ENCODE peak calls at places on chromosomes 3 and 15, in seven cellular contexts. One of them, this sample, is unnamed.

GRCh38 chr15:35481992-35482391 is 64.0 kb downstream of the DPH6 start:
- DNase-seq in NCI-H1694 treated with DMSO at 0.1 percent for 48 hours: no peak
- DNase-seq in effector memory CD4-positive, alpha-beta T cell: no peak
- DNase-seq in C1 segment of cervical spinal cord: no peak
- DNase-seq in activated T-helper 1 cell treated with anti-CD3 and anti-CD28 coated beads, Interleukin-2, amount 50 U/mL, for 16 hours: no peak
- DNase-seq in activated CD8-positive, alpha-beta memory T cell treated with anti-CD3 and anti-CD28 coated beads, Interleukin-2, amount 50 U/mL, for 48 hours: no peak
- DNase-seq in colonic mucosa: peak; percentile 27
- DNase-seq in this sample: no peak

GRCh38 chr3:159804726-159805410 is 183.8 kb upstream of the IL12A start:
- DNase-seq in C1 segment of cervical spinal cord: peak; percentile 55
- DNase-seq in NCI-H1694 treated with DMSO at 0.1 percent for 48 hours: peak; percentile 45
- DNase-seq in activated T-helper 1 cell treated with anti-CD3 and anti-CD28 coated beads, Interleukin-2, amount 50 U/mL, for 16 hours: no peak
- DNase-seq in effector memory CD4-positive, alpha-beta T cell: no peak
- DNase-seq in colonic mucosa: peak; percentile 80
- DNase-seq in activated CD8-positive, alpha-beta memory T cell treated with anti-CD3 and anti-CD28 coated beads, Interleukin-2, amount 50 U/mL, for 48 hours: no peak
- DNase-seq in this sample: peak; percentile 68

GRCh38 chr3:30626443-30627181 is 20.2 kb downstream of the TGFBR2 start:
- DNase-seq in effector memory CD4-positive, alpha-beta T cell: no peak
- DNase-seq in activated CD8-positive, alpha-beta memory T cell treated with anti-CD3 and anti-CD28 coated beads, Interleukin-2, amount 50 U/mL, for 48 hours: no peak
- DNase-seq in C1 segment of cervical spinal cord: no peak
- DNase-seq in colonic mucosa: no peak
- DNase-seq in activated T-helper 1 cell treated with anti-CD3 and anti-CD28 coated beads, Interleukin-2, amount 50 U/mL, for 16 hours: no peak
- DNase-seq in NCI-H1694 treated with DMSO at 0.1 percent for 48 hours: no peak
- DNase-seq in this sample: no peak

GRCh38 chr15:67707520-67708283 is 117.6 kb upstream of the SKOR1 start:
- DNase-seq in colonic mucosa: no peak
- DNase-seq in activated CD8-positive, alpha-beta memory T cell treated with anti-CD3 and anti-CD28 coated beads, Interleukin-2, amount 50 U/mL, for 48 hours: no peak
- DNase-seq in effector memory CD4-positive, alpha-beta T cell: no peak
- DNase-seq in NCI-H1694 treated with DMSO at 0.1 percent for 48 hours: no peak
- DNase-seq in C1 segment of cervical spinal cord: no peak
- DNase-seq in activated T-helper 1 cell treated with anti-CD3 and anti-CD28 coated beads, Interleukin-2, amount 50 U/mL, for 16 hours: no peak
- DNase-seq in this sample: no peak

GRCh38 chr3:42216302-42216701 is 49.7 kb downstream of the CCK start:
- DNase-seq in effector memory CD4-positive, alpha-beta T cell: no peak
- DNase-seq in colonic mucosa: no peak
- DNase-seq in C1 segment of cervical spinal cord: no peak
- DNase-seq in activated CD8-positive, alpha-beta memory T cell treated with anti-CD3 and anti-CD28 coated beads, Interleukin-2, amount 50 U/mL, for 48 hours: no peak
- DNase-seq in NCI-H1694 treated with DMSO at 0.1 percent for 48 hours: no peak
- DNase-seq in activated T-helper 1 cell treated with anti-CD3 and anti-CD28 coated beads, Interleukin-2, amount 50 U/mL, for 16 hours: no peak
- DNase-seq in this sample: no peak

GRCh38 chr3:157436583-157437300 is at the start of gene PTX3:
- DNase-seq in activated T-helper 1 cell treated with anti-CD3 and anti-CD28 coated beads, Interleukin-2, amount 50 U/mL, for 16 hours: no peak
- DNase-seq in NCI-H1694 treated with DMSO at 0.1 percent for 48 hours: no peak
- DNase-seq in effector memory CD4-positive, alpha-beta T cell: no peak
- DNase-seq in colonic mucosa: peak; percentile 30
- DNase-seq in C1 segment of cervical spinal cord: no peak
- DNase-seq in activated CD8-positive, alpha-beta memory T cell treated with anti-CD3 and anti-CD28 coated beads, Interleukin-2, amount 50 U/mL, for 48 hours: no peak
- DNase-seq in this sample: no peak

GRCh38 chr3:98573231-98573728 is 20.1 kb downstream of the CPOX start:
- DNase-seq in C1 segment of cervical spinal cord: no peak
- DNase-seq in activated CD8-positive, alpha-beta memory T cell treated with anti-CD3 and anti-CD28 coated beads, Interleukin-2, amount 50 U/mL, for 48 hours: no peak
- DNase-seq in effector memory CD4-positive, alpha-beta T cell: no peak
- DNase-seq in colonic mucosa: no peak
- DNase-seq in NCI-H1694 treated with DMSO at 0.1 percent for 48 hours: no peak
- DNase-seq in activated T-helper 1 cell treated with anti-CD3 and anti-CD28 coated beads, Interleukin-2, amount 50 U/mL, for 16 hours: no peak
- DNase-seq in this sample: no peak

GRCh38 chr15:30030350-30030749 is 52.4 kb upstream of the GOLGA8J start:
- DNase-seq in effector memory CD4-positive, alpha-beta T cell: no peak
- DNase-seq in activated CD8-positive, alpha-beta memory T cell treated with anti-CD3 and anti-CD28 coated beads, Interleukin-2, amount 50 U/mL, for 48 hours: no peak
- DNase-seq in C1 segment of cervical spinal cord: no peak
- DNase-seq in colonic mucosa: no peak
- DNase-seq in NCI-H1694 treated with DMSO at 0.1 percent for 48 hours: no peak
- DNase-seq in activated T-helper 1 cell treated with anti-CD3 and anti-CD28 coated beads, Interleukin-2, amount 50 U/mL, for 16 hours: no peak
- DNase-seq in this sample: no peak

GRCh38 chr3:12750223-12750622 is 8.8 kb downstream of the TMEM40 start:
- DNase-seq in NCI-H1694 treated with DMSO at 0.1 percent for 48 hours: no peak
- DNase-seq in activated CD8-positive, alpha-beta memory T cell treated with anti-CD3 and anti-CD28 coated beads, Interleukin-2, amount 50 U/mL, for 48 hours: no peak
- DNase-seq in effector memory CD4-positive, alpha-beta T cell: no peak
- DNase-seq in C1 segment of cervical spinal cord: no peak
- DNase-seq in colonic mucosa: no peak
- DNase-seq in activated T-helper 1 cell treated with anti-CD3 and anti-CD28 coated beads, Interleukin-2, amount 50 U/mL, for 16 hours: no peak
- DNase-seq in this sample: no peak

GRCh38 chr3:40109641-40110490 is 199.6 kb upstream of the EIF1B start:
- DNase-seq in activated T-helper 1 cell treated with anti-CD3 and anti-CD28 coated beads, Interleukin-2, amount 50 U/mL, for 16 hours: no peak
- DNase-seq in effector memory CD4-positive, alpha-beta T cell: no peak
- DNase-seq in activated CD8-positive, alpha-beta memory T cell treated with anti-CD3 and anti-CD28 coated beads, Interleukin-2, amount 50 U/mL, for 48 hours: no peak
- DNase-seq in colonic mucosa: no peak
- DNase-seq in C1 segment of cervical spinal cord: no peak
- DNase-seq in NCI-H1694 treated with DMSO at 0.1 percent for 48 hours: no peak
- DNase-seq in this sample: no peak

This sample was measured in amygdala.